ENCODE peak calls at places on chromosomes 12 and 14, in nine cellular contexts. W is endothelial cell of umbilical vein, F is uterus, G is tibial artery, Y is body of pancreas, T is hepatocyte, O is SK-N-SH, D is tibial nerve, U is heart right ventricle. H is an unnamed sample.

GRCh38 chr12:56074396-56074795 is 5.6 kb upstream of the ERBB3 start:
- DNase-seq in G (no peak), D (no peak), U (no peak), F (no peak), O (no peak), T (no peak), W (no peak), Y (no peak), H (no peak)

GRCh38 chr12:14938301-14938700 is at the start of gene ERP27:
- DNase-seq in O (no peak), T (peak; percentile 34), Y (peak; percentile 91), D (no peak), W (no peak), U (no peak), F (no peak), G (no peak), H (no peak)

GRCh38 chr12:104547239-104547638 is 90.5 kb downstream of the CHST11 start:
- DNase-seq in O (no peak), D (no peak), Y (no peak), F (no peak), W (no peak), T (no peak), G (no peak), U (no peak), H (no peak)

GRCh38 chr14:69044296-69044695 is 65.2 kb upstream of the ACTN1 start:
- DNase-seq in T (no peak), F (no peak), O (no peak), U (no peak), G (no peak), Y (no peak), D (no peak), W (no peak), H (no peak)

GRCh38 chr12:100698518-100698917 is 96.1 kb upstream of the ANO4 start:
- DNase-seq in F (no peak), T (no peak), G (no peak), D (no peak), W (no peak), O (no peak), U (no peak), Y (no peak), H (no peak)

GRCh38 chr12:50505386-50505827 is 622 bp downstream of the DIP2B start:
- DNase-seq in U (peak; percentile 18), Y (peak; percentile 25), O (peak; percentile 64), D (peak; percentile 14), W (peak; percentile 44), T (peak; percentile 34), F (peak; percentile 25), G (peak; percentile 71), H (peak; percentile 64)

GRCh38 chr14:62436256-62436655 is 609.0 kb downstream of the KCNH5 start:
- DNase-seq in W (no peak), G (no peak), Y (no peak), U (no peak), T (peak; percentile 10), D (no peak), F (no peak), O (no peak), H (no peak)

GRCh38 chr14:56490379-56490778 is 89.2 kb upstream of the TMEM260 start:
- DNase-seq in T (peak; percentile 66), W (peak; percentile 44), G (no peak), O (peak; percentile 14), F (no peak), U (no peak), Y (no peak), D (no peak), H (peak; percentile 77)

GRCh38 chr12:60992087-60992486 is 1268.1 kb upstream of the USP15 start:
- DNase-seq in Y (no peak), F (no peak), W (no peak), D (no peak), T (no peak), O (no peak), G (no peak), U (no peak), H (no peak)

GRCh38 chr12:122079038-122079531 is 529 bp downstream of the MLXIP start:
- DNase-seq in O (peak; percentile 44), D (no peak), T (peak; percentile 43), F (peak; percentile 50), Y (peak; percentile 65), G (peak; percentile 68), W (peak; percentile 39), U (no peak), H (no peak)

GRCh38 chr14:56579345-56580316 is at the start of gene TMEM260:
- DNase-seq in T (peak; percentile 91), W (peak; percentile 91), D (peak; percentile 69), G (peak; percentile 88), O (peak; percentile 89), F (peak; percentile 79), Y (peak; percentile 82), U (peak; percentile 87), H (peak; percentile 93)

GRCh38 chr12:67424784-67425183 is 155.6 kb downstream of the CAND1 start:
- DNase-seq in U (no peak), W (no peak), Y (no peak), F (no peak), T (no peak), O (peak; percentile 17), G (no peak), D (no peak), H (no peak)

DNA sequence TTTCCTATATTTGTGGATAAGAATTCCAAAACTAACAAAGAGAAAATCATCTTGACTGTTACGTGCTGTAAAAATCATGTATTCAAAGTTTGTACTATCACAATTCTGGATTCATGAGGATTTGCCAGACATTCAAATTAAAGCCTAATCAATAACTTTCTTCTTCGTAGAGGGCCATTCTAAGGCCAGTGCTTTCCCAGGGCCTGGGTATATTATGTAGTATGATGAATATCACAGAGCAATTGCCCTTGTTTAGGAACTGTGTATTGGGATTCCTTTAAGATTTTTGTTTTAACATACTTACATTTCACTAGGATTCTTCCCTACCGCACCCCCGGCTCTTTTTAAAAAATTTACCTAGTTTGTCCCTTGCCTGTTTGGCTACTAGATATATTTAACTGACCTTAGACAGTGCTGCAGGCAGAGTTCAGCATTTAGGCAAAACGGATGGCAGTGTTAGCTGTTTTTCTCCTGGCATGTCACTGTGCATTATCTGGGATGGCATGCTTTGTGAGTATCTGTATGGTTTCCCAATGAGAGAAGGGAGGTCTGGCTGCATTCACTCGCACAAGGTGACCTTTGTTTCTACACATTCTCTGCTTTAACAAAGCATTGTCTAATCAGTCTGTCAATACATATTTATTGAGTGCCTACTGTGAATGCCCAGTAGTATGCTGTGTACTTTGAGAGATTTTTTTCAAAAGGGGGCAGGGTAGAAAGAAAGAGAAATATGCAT is 63.2 kb downstream of the ERC1 start:
- DNase-seq in O (peak; percentile 67), W (no peak), G (no peak), T (peak; percentile 9), F (no peak), Y (no peak), U (peak; percentile 33), D (no peak), H (peak; percentile 14)
- H3K4me1 ChIP-seq in O (peaks cover 20% of the 10 kb centered on the region), W (peaks cover 3% of the 10 kb centered on the region), G (no peaks in the 10 kb centered on the region), T (peaks cover 15% of the 10 kb centered on the region), F (no peaks in the 10 kb centered on the region), Y (peaks cover 24% of the 10 kb centered on the region), U (peaks cover 24% of the 10 kb centered on the region), D (peaks cover 8% of the 10 kb centered on the region), H (peaks cover 19% of the 10 kb centered on the region)

DNA sequence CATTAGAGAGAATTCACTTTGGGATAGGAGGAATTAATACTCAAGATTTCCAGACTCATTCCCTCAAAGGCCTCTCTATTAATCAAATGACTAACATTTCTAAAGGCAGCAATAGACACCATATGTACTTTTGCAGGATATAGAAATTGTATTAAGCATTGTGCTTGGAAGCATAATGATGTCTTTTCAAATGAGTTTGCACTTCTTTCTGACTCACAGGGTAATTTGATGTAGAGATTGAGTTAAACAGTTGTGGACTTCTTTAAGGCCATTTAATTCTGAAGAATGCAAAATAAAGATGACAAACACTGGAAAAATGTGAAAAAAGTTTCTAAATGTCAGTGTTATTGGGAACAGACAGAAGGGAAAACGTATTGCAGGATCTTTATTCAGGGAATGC is 63.5 kb upstream of the CSRP2 start:
- DNase-seq in O (no peak), Y (no peak), G (no peak), T (no peak), F (no peak), W (no peak), U (no peak), D (no peak), H (no peak)
- H3K4me1 ChIP-seq in O (peaks cover 16% of the 10 kb centered on the region), Y (no peaks in the 10 kb centered on the region), G (no peaks in the 10 kb centered on the region), T (no peaks in the 10 kb centered on the region), F (no peaks in the 10 kb centered on the region), W (no peaks in the 10 kb centered on the region), U (no peaks in the 10 kb centered on the region), D (peaks cover 5% of the 10 kb centered on the region), H (peaks cover 7% of the 10 kb centered on the region)

GRCh38 chr14:24316597-24316950 is 5.3 kb downstream of the LTB4R start:
- DNase-seq in U (no peak), T (no peak), Y (no peak), W (no peak), D (no peak), G (no peak), O (no peak), F (no peak), H (no peak)
- H3K4me1 ChIP-seq in U (peaks cover 57% of the 10 kb centered on the region), T (no peaks in the 10 kb centered on the region), Y (peaks cover 15% of the 10 kb centered on the region), W (peaks cover 60% of the 10 kb centered on the region), D (peaks cover 15% of the 10 kb centered on the region), G (no peaks in the 10 kb centered on the region), O (peaks cover 8% of the 10 kb centered on the region), F (peaks cover 10% of the 10 kb centered on the region), H (no peaks in the 10 kb centered on the region)

GRCh38 chr12:111410229-111411186 is 4.8 kb downstream of the SH2B3 start:
- DNase-seq in T (no peak), Y (no peak), D (no peak), F (no peak), G (no peak), O (peak; percentile 76), U (no peak), W (peak; percentile 56), H (peak; percentile 53)

GRCh38 chr12:111412830-111413441 is 7.2 kb downstream of the SH2B3 start:
- DNase-seq in O (no peak), W (peak; percentile 32), D (no peak), G (no peak), U (no peak), T (no peak), Y (no peak), F (no peak), H (no peak)

GRCh38 chr12:111413442-111414086 is 7.8 kb downstream of the SH2B3 start:
- DNase-seq in O (no peak), T (no peak), G (no peak), Y (peak; percentile 46), F (no peak), D (no peak), W (peak; percentile 43), U (peak; percentile 57), H (peak; percentile 52)

GRCh38 chr12:111411187-111411764 is 5.6 kb downstream of the SH2B3 start:
- DNase-seq in W (no peak), G (no peak), D (no peak), T (no peak), F (no peak), Y (peak; percentile 49), O (no peak), U (no peak), H (peak; percentile 87)

DNA sequence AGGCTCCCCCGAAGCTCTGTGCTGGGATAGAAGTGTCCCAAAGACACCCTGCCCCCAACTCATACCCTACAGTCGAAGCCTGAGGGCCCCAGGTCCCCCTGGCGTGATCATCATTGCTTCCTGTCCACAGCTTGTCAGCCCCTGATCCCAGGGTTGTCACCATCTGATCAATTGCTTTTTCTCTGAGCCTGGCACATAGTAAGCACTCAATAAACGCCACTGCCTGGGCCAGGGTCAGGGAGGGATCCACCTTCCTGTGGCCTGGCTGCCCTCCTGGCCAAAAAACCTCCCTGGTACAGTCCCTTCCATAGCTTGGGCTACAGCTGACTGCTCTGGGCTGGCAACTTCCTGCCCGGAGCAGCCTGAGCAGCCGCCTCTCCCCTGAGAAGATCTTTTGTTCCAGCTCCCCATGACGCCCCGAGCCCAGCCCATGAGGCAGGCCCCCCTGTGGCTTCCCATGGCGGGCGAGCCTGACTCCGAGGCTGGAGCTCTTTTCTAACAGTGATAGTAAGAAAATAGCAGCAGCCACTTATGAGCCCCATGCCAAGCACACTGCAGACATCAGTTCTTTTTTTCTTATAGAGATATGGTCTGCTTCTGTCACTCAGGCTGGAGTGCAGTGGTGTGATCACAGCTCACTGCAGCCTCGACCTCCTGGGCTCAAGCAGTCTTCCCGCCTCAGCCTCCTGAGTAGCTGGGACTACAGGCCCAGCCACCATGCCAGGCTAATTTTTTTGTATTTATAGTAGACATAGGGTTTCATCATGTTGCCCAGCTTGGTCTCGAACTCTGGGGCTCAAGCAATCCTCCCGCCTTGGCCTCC is 6.5 kb downstream of the SH2B3 start:
- DNase-seq in W (peak; percentile 51), F (no peak), D (no peak), O (peak; percentile 41), G (no peak), Y (no peak), T (no peak), U (no peak), H (peak; percentile 96)
- H3K4me1 ChIP-seq in W (peaks cover 71% of the 10 kb centered on the region), F (peaks cover 5% of the 10 kb centered on the region), D (peaks cover 67% of the 10 kb centered on the region), O (peaks cover 71% of the 10 kb centered on the region), G (no peaks in the 10 kb centered on the region), Y (peaks cover 63% of the 10 kb centered on the region), T (peaks cover 13% of the 10 kb centered on the region), U (peaks cover 99% of the 10 kb centered on the region), H (peaks cover 68% of the 10 kb centered on the region)

H was measured in A673.